ENCODE peak calls at places on chromosomes 3 and 15, in four cellular contexts. One of them, this sample, is unnamed.

GRCh38 chr15:31300208-31300661 is 26.4 kb upstream of the KLF13 start:
- DNase-seq in tibial nerve: no peak
- DNase-seq in thoracic aorta: no peak
- DNase-seq in endodermal cell: peak; percentile 26
- DNase-seq in this sample: no peak

GRCh38 chr15:56074866-56075265 is 81.5 kb upstream of the NEDD4 start:
- DNase-seq in thoracic aorta: no peak
- DNase-seq in endodermal cell: no peak
- DNase-seq in tibial nerve: no peak
- DNase-seq in this sample: no peak

GRCh38 chr3:16523778-16524177 is 10.3 kb upstream of the RFTN1 start:
- DNase-seq in endodermal cell: no peak
- DNase-seq in thoracic aorta: no peak
- DNase-seq in tibial nerve: no peak
- DNase-seq in this sample: no peak

GRCh38 chr3:184568918-184569829 is 7.6 kb downstream of the EPHB3 start:
- DNase-seq in tibial nerve: peak; percentile 87
- DNase-seq in thoracic aorta: peak; percentile 41
- DNase-seq in endodermal cell: peak; percentile 84
- DNase-seq in this sample: peak; percentile 91

GRCh38 chr3:157531301-157531660 is 28.1 kb upstream of the VEPH1 start:
- DNase-seq in endodermal cell: no peak
- DNase-seq in tibial nerve: no peak
- DNase-seq in thoracic aorta: no peak
- DNase-seq in this sample: no peak

GRCh38 chr15:94164202-94164807 is 67.1 kb upstream of the MCTP2 start:
- DNase-seq in endodermal cell: peak; percentile 91
- DNase-seq in tibial nerve: peak; percentile 43
- DNase-seq in thoracic aorta: no peak
- DNase-seq in this sample: peak; percentile 29

GRCh38 chr3:146382386-146382785 is 87.0 kb downstream of the PLSCR2 start:
- DNase-seq in tibial nerve: no peak
- DNase-seq in endodermal cell: peak; percentile 66
- DNase-seq in thoracic aorta: no peak
- DNase-seq in this sample: no peak

GRCh38 chr15:31930967-31931366 is 99.3 kb upstream of the CHRNA7 start:
- DNase-seq in endodermal cell: no peak
- DNase-seq in thoracic aorta: no peak
- DNase-seq in tibial nerve: no peak
- DNase-seq in this sample: no peak

GRCh38 chr15:32687556-32687955 is 30.2 kb upstream of the GREM1 start:
- DNase-seq in thoracic aorta: no peak
- DNase-seq in endodermal cell: no peak
- DNase-seq in tibial nerve: no peak
- DNase-seq in this sample: no peak

GRCh38 chr3:111076732-111077131 is 5.1 kb downstream of the NECTIN3 start:
- DNase-seq in thoracic aorta: no peak
- DNase-seq in tibial nerve: no peak
- DNase-seq in endodermal cell: no peak
- DNase-seq in this sample: no peak

GRCh38 chr15:62482715-62483429 is 317.8 kb upstream of the C2CD4B start:
- DNase-seq in endodermal cell: peak; percentile 94
- DNase-seq in thoracic aorta: no peak
- DNase-seq in tibial nerve: no peak
- DNase-seq in this sample: no peak

GRCh38 chr3:11638669-11639402 is 4.9 kb downstream of the VGLL4 start:
- DNase-seq in tibial nerve: no peak
- DNase-seq in thoracic aorta: no peak
- DNase-seq in endodermal cell: peak; percentile 57
- DNase-seq in this sample: no peak

GRCh38 chr3:53194218-53195065 is 33.4 kb downstream of the PRKCD start:
- DNase-seq in thoracic aorta: no peak
- DNase-seq in tibial nerve: no peak
- DNase-seq in endodermal cell: peak; percentile 79
- DNase-seq in this sample: peak; percentile 55

GRCh38 chr3:144585408-144585807 is 613.8 kb downstream of the DIPK2A start:
- DNase-seq in tibial nerve: no peak
- DNase-seq in thoracic aorta: no peak
- DNase-seq in endodermal cell: no peak
- DNase-seq in this sample: no peak

GRCh38 chr15:100778831-100779288 is 100.8 kb upstream of the ALDH1A3 start:
- DNase-seq in endodermal cell: peak; percentile 37
- DNase-seq in tibial nerve: peak; percentile 1
- DNase-seq in thoracic aorta: no peak
- DNase-seq in this sample: no peak

GRCh38 chr3:25493786-25494185 is 65.7 kb downstream of the RARB start:
- DNase-seq in thoracic aorta: no peak
- DNase-seq in endodermal cell: no peak
- DNase-seq in tibial nerve: no peak
- DNase-seq in this sample: no peak

GRCh38 chr3:72388117-72388516 is 460.1 kb downstream of the SHQ1 start:
- DNase-seq in tibial nerve: no peak
- DNase-seq in endodermal cell: no peak
- DNase-seq in thoracic aorta: no peak
- DNase-seq in this sample: no peak

GRCh38 chr15:47750030-47750739 is 32.9 kb downstream of the SEMA6D start:
- DNase-seq in thoracic aorta: no peak
- DNase-seq in endodermal cell: peak; percentile 57
- DNase-seq in tibial nerve: no peak
- DNase-seq in this sample: no peak

GRCh38 chr15:25397110-25397509 is 41.7 kb downstream of the UBE3A start:
- DNase-seq in endodermal cell: no peak
- DNase-seq in thoracic aorta: no peak
- DNase-seq in tibial nerve: no peak
- DNase-seq in this sample: no peak

GRCh38 chr15:66196565-66196964 is 57.0 kb downstream of the MEGF11 start:
- DNase-seq in tibial nerve: no peak
- DNase-seq in thoracic aorta: no peak
- DNase-seq in endodermal cell: no peak
- DNase-seq in this sample: no peak

GRCh38 chr3:65712156-65712555 is 326.6 kb downstream of the MAGI1 start:
- DNase-seq in tibial nerve: no peak
- DNase-seq in thoracic aorta: no peak
- DNase-seq in endodermal cell: no peak
- DNase-seq in this sample: peak; percentile 29

GRCh38 chr3:20235796-20236195 is 49.8 kb upstream of the SGO1 start:
- DNase-seq in endodermal cell: no peak
- DNase-seq in tibial nerve: no peak
- DNase-seq in thoracic aorta: no peak
- DNase-seq in this sample: no peak

GRCh38 chr15:36817776-36818175 is 238.3 kb downstream of the CDIN1 start:
- DNase-seq in thoracic aorta: no peak
- DNase-seq in tibial nerve: no peak
- DNase-seq in endodermal cell: no peak
- DNase-seq in this sample: no peak

GRCh38 chr15:36814708-36815107 is 235.3 kb downstream of the CDIN1 start:
- DNase-seq in endodermal cell: no peak
- DNase-seq in thoracic aorta: no peak
- DNase-seq in tibial nerve: no peak
- DNase-seq in this sample: no peak

GRCh38 chr15:36814085-36814484 is 234.7 kb downstream of the CDIN1 start:
- DNase-seq in thoracic aorta: no peak
- DNase-seq in endodermal cell: no peak
- DNase-seq in tibial nerve: no peak
- DNase-seq in this sample: no peak

GRCh38 chr15:36818260-36818659 is 238.8 kb downstream of the CDIN1 start:
- DNase-seq in thoracic aorta: no peak
- DNase-seq in endodermal cell: no peak
- DNase-seq in tibial nerve: no peak
- DNase-seq in this sample: no peak
- H3K4me3 ChIP-seq in thoracic aorta: no peak overlapping the region
- H3K4me3 ChIP-seq in endodermal cell: no peak overlapping the region
- H3K4me3 ChIP-seq in tibial nerve: no peak overlapping the region
- H3K4me3 ChIP-seq in this sample: no peak overlapping the region

GRCh38 chr15:33766329-33766728 is 202.0 kb upstream of the CHRM5 start:
- DNase-seq in tibial nerve: no peak
- DNase-seq in thoracic aorta: no peak
- DNase-seq in endodermal cell: no peak
- DNase-seq in this sample: no peak
- TF ChIP-seq CTCF in tibial nerve: no peak
- TF ChIP-seq CTCF in thoracic aorta: no peak
- TF ChIP-seq CTCF in endodermal cell: peak; percentile 34
- TF ChIP-seq CTCF in this sample: no peak

DNA sequence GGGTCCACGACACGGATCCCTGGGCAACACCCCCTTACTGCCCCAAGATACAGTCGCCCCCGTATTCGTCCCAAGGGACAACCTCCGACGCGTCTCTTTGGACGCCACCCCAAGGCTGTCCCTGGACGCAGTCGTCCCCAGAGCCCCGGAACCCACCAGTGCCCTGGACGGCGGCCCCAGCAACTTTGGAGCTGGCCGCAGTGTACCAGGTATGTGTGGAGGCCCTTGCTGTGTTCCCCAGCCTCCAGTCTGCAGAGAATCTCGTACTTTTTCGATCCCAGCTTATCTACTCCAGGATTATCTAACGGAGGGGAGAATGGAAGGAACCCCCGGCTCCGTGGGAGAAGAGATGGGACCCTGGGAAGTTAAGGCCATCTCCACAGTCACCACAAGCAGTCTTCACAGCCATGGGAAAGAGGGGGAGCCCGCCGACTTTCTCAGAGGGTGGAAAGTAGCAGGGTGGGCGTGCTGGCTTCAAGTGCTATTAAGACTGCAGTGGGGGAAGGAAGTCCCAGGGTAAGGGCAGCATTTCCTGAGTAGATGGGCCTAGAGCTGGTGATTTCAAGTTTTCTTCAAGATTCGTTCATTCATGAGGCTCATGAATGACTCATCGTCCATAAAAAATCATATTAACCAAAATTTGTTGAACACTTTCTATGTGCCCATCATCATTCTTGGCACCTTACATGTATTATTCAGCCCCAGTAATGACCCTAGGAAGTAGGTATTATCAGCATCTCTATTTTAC is 1.1 kb downstream of the MESP2 start:
- DNase-seq in tibial nerve: no peak
- DNase-seq in endodermal cell: no peak
- DNase-seq in thoracic aorta: no peak
- DNase-seq in this sample: no peak
- H3K4me3 ChIP-seq in tibial nerve: peak overlapping the region; percentile 50
- H3K4me3 ChIP-seq in endodermal cell: no peak overlapping the region
- H3K4me3 ChIP-seq in thoracic aorta: peak overlapping the region; percentile 76
- H3K4me3 ChIP-seq in this sample: peak overlapping the region; percentile 61

GRCh38 chr15:51970132-51970817 is 1.3 kb downstream of the LEO1 start:
- DNase-seq in endodermal cell: no peak
- DNase-seq in thoracic aorta: no peak
- DNase-seq in tibial nerve: no peak
- DNase-seq in this sample: no peak

GRCh38 chr15:51970981-51971352 is 611 bp downstream of the LEO1 start:
- DNase-seq in thoracic aorta: no peak
- DNase-seq in endodermal cell: no peak
- DNase-seq in tibial nerve: no peak
- DNase-seq in this sample: no peak

GRCh38 chr15:51973220-51973619 is 1.6 kb upstream of the LEO1 start:
- DNase-seq in tibial nerve: no peak
- DNase-seq in endodermal cell: no peak
- DNase-seq in thoracic aorta: no peak
- DNase-seq in this sample: no peak

GRCh38 chr15:51969728-51970127 is 1.9 kb downstream of the LEO1 start:
- DNase-seq in tibial nerve: no peak
- DNase-seq in thoracic aorta: no peak
- DNase-seq in endodermal cell: no peak
- DNase-seq in this sample: no peak

GRCh38 chr15:51971353-51972133 is at the start of gene LEO1:
- DNase-seq in tibial nerve: peak; percentile 88
- DNase-seq in endodermal cell: peak; percentile 95
- DNase-seq in thoracic aorta: peak; percentile 71
- DNase-seq in this sample: peak; percentile 92
- TF ChIP-seq CTCF in tibial nerve: peak; percentile 64
- TF ChIP-seq CTCF in endodermal cell: peak; percentile 67
- TF ChIP-seq CTCF in thoracic aorta: peak; percentile 41
- TF ChIP-seq CTCF in this sample: peak; percentile 7

DNA sequence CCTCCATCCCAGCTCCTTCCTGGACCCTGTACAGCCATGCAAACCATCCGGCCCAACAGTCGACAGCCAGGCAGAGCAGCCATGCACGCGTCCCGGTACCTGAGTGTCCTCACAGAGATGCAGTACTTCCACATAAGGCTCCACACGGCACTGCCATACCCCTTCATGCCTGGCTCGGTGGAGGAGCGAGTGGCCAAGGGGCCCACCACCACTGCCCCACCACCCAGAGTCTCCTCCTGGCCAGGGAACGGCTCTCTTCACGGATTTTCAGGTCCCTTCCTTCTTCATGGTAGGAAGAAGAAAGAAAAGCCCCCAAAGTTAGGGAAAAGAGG is 51.3 kb downstream of the IQSEC1 start:
- DNase-seq in tibial nerve: no peak
- DNase-seq in thoracic aorta: no peak
- DNase-seq in endodermal cell: no peak
- DNase-seq in this sample: no peak
- H3K4me3 ChIP-seq in tibial nerve: peak overlapping the region; percentile 27
- H3K4me3 ChIP-seq in thoracic aorta: peak overlapping the region; percentile 59
- H3K4me3 ChIP-seq in endodermal cell: no peak overlapping the region
- H3K4me3 ChIP-seq in this sample: peak overlapping the region; percentile 18

DNA sequence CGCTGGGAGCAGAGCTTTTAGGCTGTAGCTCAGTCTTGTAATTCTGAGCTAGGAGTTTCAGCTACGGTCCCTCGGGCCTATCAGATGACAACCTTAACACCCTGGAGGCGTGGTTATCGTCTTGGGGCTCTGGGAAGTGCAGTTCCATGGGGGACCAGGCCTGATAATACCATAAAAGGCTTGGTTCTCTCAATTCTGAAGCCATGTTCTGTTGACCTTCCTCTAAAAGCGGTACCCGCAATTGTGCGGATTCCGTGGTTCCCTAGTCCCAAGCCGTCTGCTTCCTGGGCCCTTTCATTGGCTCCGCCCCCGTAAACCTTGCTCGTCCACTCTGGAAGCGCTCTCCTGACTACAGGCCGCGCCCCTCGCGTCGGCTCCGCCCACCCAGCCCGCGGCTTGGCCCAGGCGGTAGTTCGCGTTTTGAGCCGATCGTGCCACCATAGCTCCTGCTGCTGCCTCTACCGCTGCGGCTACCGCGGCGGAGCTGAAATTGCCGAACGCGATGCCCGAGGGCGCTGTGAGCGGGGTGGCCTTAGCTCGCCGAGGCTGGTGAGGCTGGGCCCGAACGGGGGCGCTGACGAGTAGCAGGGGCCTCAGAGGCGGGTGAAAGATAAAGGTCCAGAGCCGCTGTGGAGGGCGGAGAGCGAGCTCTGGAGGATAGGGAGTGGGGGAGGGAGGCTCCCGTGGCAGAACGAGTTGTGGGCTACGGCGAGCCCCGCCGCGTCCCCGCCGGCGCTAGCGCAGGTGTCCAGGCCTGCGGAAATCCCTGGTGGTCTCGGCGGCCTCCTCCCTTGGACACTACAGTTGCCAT is at the start of gene MAPKBP1:
- DNase-seq in tibial nerve: peak; percentile 95
- DNase-seq in endodermal cell: peak; percentile 99
- DNase-seq in thoracic aorta: peak; percentile 88
- DNase-seq in this sample: peak; percentile 98
- TF ChIP-seq CTCF in tibial nerve: peak; percentile 85
- TF ChIP-seq CTCF in endodermal cell: peak; percentile 90
- TF ChIP-seq CTCF in thoracic aorta: peak; percentile 59
- TF ChIP-seq CTCF in this sample: peak; percentile 94

This sample was measured in heart left ventricle.